ENCODE peak calls at places on chromosomes 3 and 15, in seven cellular contexts. K is HCT116, C is GM06990, P is stomach, F is suprapubic skin, Y is ovary, X is AG10803. M is an unnamed sample.
A peak's percentile ranks its signal among the peaks of the same experiment; 100 is the strongest.

GRCh38 chr15:69652906-69653305 is 200.3 kb downstream of the RPLP1 start:
- DNase-seq in K (no peak), C (no peak), P (no peak), F (no peak), Y (no peak), X (no peak), M (no peak)

GRCh38 chr3:50238549-50239026 is 2.6 kb downstream of the GNAI2 start:
- DNase-seq in K (no peak), C (no peak), P (peak; percentile 95), F (peak; percentile 94), Y (peak; percentile 68), X (peak; percentile 61), M (no peak)

GRCh38 chr3:178457506-178457905 is 78.7 kb upstream of the KCNMB2 start:
- DNase-seq in K (no peak), C (no peak), P (no peak), F (no peak), Y (no peak), X (no peak), M (no peak)

GRCh38 chr3:132347095-132347494 is 29.9 kb downstream of the ACP3 start:
- DNase-seq in K (no peak), C (no peak), P (peak; percentile 28), F (no peak), Y (no peak), X (peak; percentile 77), M (no peak)

GRCh38 chr15:67066041-67067021 is 929 bp downstream of the SMAD3 start:
- DNase-seq in K (no peak), C (no peak), P (no peak), F (no peak), Y (peak; percentile 53), X (no peak), M (no peak)

GRCh38 chr15:58686286-58686685 is 63.2 kb downstream of the ADAM10 start:
- DNase-seq in K (no peak), C (no peak), P (no peak), F (no peak), Y (no peak), X (no peak), M (no peak)

GRCh38 chr3:151268267-151269235 is 9.8 kb downstream of the P2RY14 start:
- DNase-seq in K (no peak), C (peak; percentile 37), P (no peak), F (no peak), Y (no peak), X (no peak), M (peak; percentile 64)

GRCh38 chr3:152039887-152040286 is 166.4 kb downstream of the SUCNR1 start:
- DNase-seq in K (no peak), C (peak; percentile 50), P (no peak), F (no peak), Y (no peak), X (no peak), M (peak; percentile 59)

GRCh38 chr15:25734680-25735355 is 128.3 kb downstream of the ATP10A start:
- DNase-seq in K (no peak), C (no peak), P (no peak), F (no peak), Y (no peak), X (no peak), M (no peak)

GRCh38 chr3:195442573-195443390 is at the start of gene ACAP2:
- DNase-seq in K (peak; percentile 97), C (peak; percentile 100), P (peak; percentile 100), F (peak; percentile 100), Y (peak; percentile 100), X (peak; percentile 100), M (peak; percentile 97)

GRCh38 chr3:38455639-38456430 is 2.1 kb downstream of the ACVR2B start:
- DNase-seq in K (no peak), C (no peak), P (no peak), F (no peak), Y (peak; percentile 62), X (no peak), M (no peak)

GRCh38 chr3:117165611-117166051 is 456.1 kb downstream of the TUSC7 start:
- DNase-seq in K (no peak), C (no peak), P (no peak), F (no peak), Y (no peak), X (peak; percentile 24), M (no peak)

GRCh38 chr3:69290006-69290405 is 95.9 kb downstream of the FRMD4B start:
- DNase-seq in K (no peak), C (no peak), P (no peak), F (no peak), Y (no peak), X (no peak), M (no peak)

GRCh38 chr15:73965094-73965729 is 26.9 kb downstream of the STOML1 start:
- DNase-seq in K (no peak), C (peak; percentile 69), P (no peak), F (no peak), Y (no peak), X (no peak), M (no peak)

GRCh38 chr15:31550211-31550848 is 223.7 kb downstream of the KLF13 start:
- DNase-seq in K (no peak), C (no peak), P (no peak), F (no peak), Y (no peak), X (no peak), M (no peak)

GRCh38 chr15:96893159-96893906 is 562.8 kb downstream of the NR2F2 start:
- DNase-seq in K (no peak), C (no peak), P (peak; percentile 33), F (no peak), Y (no peak), X (no peak), M (no peak)

GRCh38 chr3:170154569-170155143 is 26.9 kb downstream of the PHC3 start:
- DNase-seq in K (no peak), C (peak; percentile 48), P (no peak), F (no peak), Y (no peak), X (no peak), M (peak; percentile 61)

GRCh38 chr3:75136100-75136897 is 521.8 kb upstream of the CNTN3 start:
- DNase-seq in K (no peak), C (no peak), P (no peak), F (no peak), Y (no peak), X (no peak), M (no peak)

GRCh38 chr3:29140706-29141105 is 140.2 kb upstream of the RBMS3 start:
- DNase-seq in K (no peak), C (no peak), P (no peak), F (no peak), Y (no peak), X (peak; percentile 43), M (no peak)

GRCh38 chr15:45148076-45149059 is 18.6 kb downstream of the DUOX1 start:
- DNase-seq in K (no peak), C (no peak), P (no peak), F (no peak), Y (no peak), X (peak; percentile 17), M (no peak)

GRCh38 chr3:173586176-173586575 is 188.6 kb downstream of the NLGN1 start:
- DNase-seq in K (no peak), C (no peak), P (no peak), F (no peak), Y (no peak), X (peak; percentile 23), M (no peak)

GRCh38 chr3:4584537-4585249 is 91.5 kb downstream of the ITPR1 start:
- DNase-seq in K (no peak), C (peak; percentile 7), P (no peak), F (no peak), Y (peak; percentile 59), X (no peak), M (no peak)

GRCh38 chr3:97138914-97139541 is 324.6 kb downstream of the EPHA6 start:
- DNase-seq in K (no peak), C (no peak), P (no peak), F (no peak), Y (no peak), X (no peak), M (no peak)
- TF ChIP-seq CTCF in K (peak; percentile 27), C (no peak), P (no peak), F (no peak), Y (no peak), X (no peak), M (peak; percentile 44)

GRCh38 chr3:80701349-80701748 is 933.6 kb upstream of the ROBO1 start:
- DNase-seq in K (no peak), C (no peak), P (no peak), F (no peak), Y (no peak), X (no peak), M (no peak)

GRCh38 chr3:80696280-80696679 is 928.5 kb upstream of the ROBO1 start:
- DNase-seq in K (no peak), C (no peak), P (peak; percentile 60), F (no peak), Y (no peak), X (no peak), M (no peak)

DNA sequence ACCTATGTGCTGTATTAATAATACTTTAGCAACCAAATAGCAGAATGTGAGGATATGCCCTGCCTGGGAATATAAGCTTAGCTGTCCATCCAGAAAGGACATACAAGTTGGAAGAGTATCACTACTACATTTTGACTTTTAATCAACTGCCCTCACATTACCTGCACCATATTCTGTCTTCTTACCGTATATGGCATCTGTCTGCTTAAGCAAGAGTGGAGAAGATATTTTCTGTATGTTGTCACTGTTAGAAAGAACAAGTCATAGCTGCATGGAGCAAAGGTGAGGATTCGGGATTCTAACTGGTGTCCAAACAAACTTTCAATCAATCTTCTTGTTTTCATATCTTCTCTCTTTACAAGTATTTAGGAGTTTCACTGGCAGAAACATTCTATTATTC is 929.5 kb upstream of the ROBO1 start:
- DNase-seq in K (no peak), C (no peak), P (no peak), F (no peak), Y (no peak), X (no peak), M (no peak)
- H3K4me3 ChIP-seq in K (no peak overlapping the region), C (no peak overlapping the region), P (no peak overlapping the region), F (no peak overlapping the region), Y (no peak overlapping the region), X (no peak overlapping the region), M (no peak overlapping the region)

GRCh38 chr3:10334461-10334860 is 13.5 kb upstream of the SEC13 start:
- DNase-seq in K (no peak), C (no peak), P (no peak), F (no peak), Y (no peak), X (peak; percentile 62), M (no peak)
- TF ChIP-seq CTCF in K (peak; percentile 63), C (peak; percentile 19), P (no peak), F (no peak), Y (no peak), X (peak; percentile 32), M (no peak)

DNA sequence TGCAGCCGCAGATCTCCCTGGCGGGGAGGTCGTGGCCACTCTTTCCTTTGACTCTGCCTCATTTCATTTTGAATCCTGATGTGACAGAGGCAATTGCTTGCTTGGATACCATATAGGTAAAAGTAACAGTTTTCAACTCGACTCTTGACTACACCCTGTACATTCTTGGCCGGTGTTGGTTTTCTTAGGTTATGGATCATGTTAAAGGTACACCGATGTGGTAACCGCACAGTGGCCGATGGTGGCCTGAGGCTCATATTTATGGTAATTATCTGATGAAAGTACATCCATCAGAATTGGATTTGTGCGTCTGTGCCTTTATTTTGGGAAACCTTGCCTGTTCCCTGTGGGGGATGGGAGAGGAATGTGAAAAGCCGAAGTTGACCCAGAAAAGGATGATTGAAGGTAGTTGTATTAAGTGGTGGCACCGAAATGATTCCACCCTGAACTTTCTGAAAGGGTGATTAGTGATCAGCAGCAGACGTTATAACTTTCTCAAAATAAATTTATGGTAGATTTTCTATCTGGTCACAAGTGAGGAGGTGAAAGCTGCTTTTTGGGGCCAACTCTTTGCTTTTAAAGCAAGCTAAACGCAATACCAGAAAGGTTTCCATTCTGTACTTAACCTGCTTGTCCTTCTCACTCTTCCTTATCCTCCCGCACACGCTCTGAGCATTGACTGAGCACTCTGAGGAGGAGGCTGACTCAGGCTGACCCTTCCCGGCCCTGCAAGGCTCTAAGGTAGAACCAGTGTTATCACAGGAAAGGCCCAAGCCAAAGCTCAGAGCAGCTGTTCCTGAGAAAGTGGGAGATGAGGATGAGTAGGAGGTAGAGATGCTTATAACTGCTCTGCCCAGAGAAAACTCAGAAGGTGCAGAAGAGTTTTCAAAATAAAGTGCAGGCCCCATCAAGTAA is 2.0 kb downstream of the B3GNT5 start:
- DNase-seq in K (no peak), C (no peak), P (peak; percentile 52), F (no peak), Y (no peak), X (no peak), M (no peak)
- H3K4me3 ChIP-seq in K (peak overlapping the region; percentile 86), C (no peak overlapping the region), P (peak overlapping the region; percentile 69), F (peak overlapping the region; percentile 97), Y (peak overlapping the region; percentile 45), X (peak overlapping the region; percentile 36), M (no peak overlapping the region)

M was measured in GM12864.